ENCODE peak calls at places on chromosomes 5 and 9, in seven cellular contexts. H is Peyer's patch; D is AG04450; C is A549; R is AG09309; T is heart left ventricle; J is CD4-positive, alpha-beta T cell. Z is an unnamed sample.

GRCh38 chr9:120901704-120902103 is 24.7 kb upstream of the PHF19 start:
- DNase-seq in H (no peak), D (no peak), C (no peak), R (no peak), T (no peak), J (no peak), Z (no peak)

GRCh38 chr9:18163146-18163545 is 310.8 kb upstream of the ADAMTSL1 start:
- DNase-seq in H (no peak), D (no peak), C (no peak), R (no peak), T (no peak), J (no peak), Z (no peak)

GRCh38 chr5:766666-767431 is 17.7 kb downstream of the ZDHHC11B start:
- DNase-seq in H (peak; percentile 44), D (no peak), C (no peak), R (no peak), T (peak; percentile 13), J (no peak), Z (no peak)

GRCh38 chr5:142938201-142938600 is 168.0 kb downstream of the ARHGAP26 start:
- DNase-seq in H (no peak), D (no peak), C (no peak), R (no peak), T (no peak), J (no peak), Z (no peak)

GRCh38 chr9:115672477-115673316 is 480.9 kb upstream of the PAPPA start:
- DNase-seq in H (no peak), D (peak; percentile 96), C (peak; percentile 96), R (peak; percentile 95), T (peak; percentile 9), J (no peak), Z (no peak)

GRCh38 chr5:104764197-104764596 is 1201.6 kb upstream of the NUDT12 start:
- DNase-seq in H (no peak), D (no peak), C (no peak), R (no peak), T (no peak), J (no peak), Z (no peak)

GRCh38 chr5:100668511-100668910 is 133.3 kb downstream of the FAM174A start:
- DNase-seq in H (no peak), D (no peak), C (no peak), R (no peak), T (no peak), J (no peak), Z (no peak)

GRCh38 chr5:116612431-116612830 is 37.8 kb upstream of the SEMA6A start:
- DNase-seq in H (no peak), D (no peak), C (no peak), R (no peak), T (no peak), J (no peak), Z (no peak)

GRCh38 chr5:35811108-35811741 is 45.5 kb upstream of the IL7R start:
- DNase-seq in H (peak; percentile 59), D (no peak), C (no peak), R (no peak), T (no peak), J (no peak), Z (no peak)

GRCh38 chr9:133576591-133577462 is 32.4 kb downstream of the FAM163B start:
- DNase-seq in H (no peak), D (no peak), C (no peak), R (no peak), T (peak; percentile 54), J (no peak), Z (no peak)

GRCh38 chr9:106976772-106977171 is 113.8 kb downstream of the ZNF462 start:
- DNase-seq in H (no peak), D (no peak), C (no peak), R (no peak), T (no peak), J (no peak), Z (no peak)

GRCh38 chr9:131707050-131707449 is 32.8 kb downstream of the RAPGEF1 start:
- DNase-seq in H (no peak), D (no peak), C (no peak), R (no peak), T (no peak), J (no peak), Z (no peak)

GRCh38 chr9:121662896-121663580 is 11.6 kb downstream of the DAB2IP start:
- DNase-seq in H (no peak), D (no peak), C (no peak), R (no peak), T (no peak), J (no peak), Z (no peak)

GRCh38 chr9:37200572-37201005 is 80.2 kb downstream of the ZCCHC7 start:
- DNase-seq in H (no peak), D (no peak), C (no peak), R (peak; percentile 17), T (no peak), J (no peak), Z (no peak)

GRCh38 chr9:33167949-33168535 is 906 bp upstream of the B4GALT1 start:
- DNase-seq in H (peak; percentile 65), D (no peak), C (no peak), R (no peak), T (no peak), J (no peak), Z (no peak)

GRCh38 chr5:32388429-32389111 is 56.0 kb downstream of the ZFR start:
- DNase-seq in H (no peak), D (peak; percentile 13), C (no peak), R (peak; percentile 14), T (no peak), J (no peak), Z (no peak)

GRCh38 chr5:124730381-124730780 is 16.1 kb downstream of the ZNF608 start:
- DNase-seq in H (no peak), D (no peak), C (no peak), R (no peak), T (no peak), J (no peak), Z (no peak)

GRCh38 chr9:19283108-19283710 is 52.7 kb downstream of the DENND4C start:
- DNase-seq in H (no peak), D (no peak), C (no peak), R (no peak), T (no peak), J (no peak), Z (no peak)

GRCh38 chr9:14278291-14278721 is 35.6 kb downstream of the NFIB start:
- DNase-seq in H (no peak), D (no peak), C (no peak), R (no peak), T (no peak), J (no peak), Z (no peak)

GRCh38 chr5:31976161-31976560 is 198.0 kb downstream of the GOLPH3 start:
- DNase-seq in H (no peak), D (no peak), C (no peak), R (no peak), T (no peak), J (no peak), Z (no peak)

GRCh38 chr5:14806452-14806851 is 65.1 kb downstream of the ANKH start:
- DNase-seq in H (peak; percentile 50), D (peak; percentile 26), C (no peak), R (peak; percentile 90), T (peak; percentile 75), J (no peak), Z (no peak)

GRCh38 chr9:75175395-75175794 is 87.1 kb downstream of the OSTF1 start:
- DNase-seq in H (no peak), D (no peak), C (no peak), R (no peak), T (no peak), J (no peak), Z (no peak)

GRCh38 chr5:143051244-143052058 is 281.3 kb downstream of the ARHGAP26 start:
- DNase-seq in H (no peak), D (peak; percentile 61), C (no peak), R (peak; percentile 84), T (peak; percentile 45), J (no peak), Z (no peak)

GRCh38 chr5:123664961-123665360 is 153.0 kb downstream of the CSNK1G3 start:
- DNase-seq in H (no peak), D (no peak), C (no peak), R (no peak), T (no peak), J (no peak), Z (no peak)

GRCh38 chr5:123670981-123671557 is 159.1 kb downstream of the CSNK1G3 start:
- DNase-seq in H (peak; percentile 76), D (peak; percentile 7), C (peak; percentile 47), R (no peak), T (peak; percentile 37), J (peak; percentile 2), Z (no peak)

GRCh38 chr5:123665822-123666371 is 153.9 kb downstream of the CSNK1G3 start:
- DNase-seq in H (no peak), D (no peak), C (peak; percentile 16), R (no peak), T (no peak), J (no peak), Z (no peak)
- TF ChIP-seq CTCF in H (no peak), D (no peak), C (no peak), R (no peak), T (no peak), J (no peak), Z (no peak)

GRCh38 chr5:135271533-135272310 is 127.3 kb downstream of the MACROH2A1 start:
- DNase-seq in H (no peak), D (no peak), C (no peak), R (peak; percentile 45), T (no peak), J (no peak), Z (no peak)

GRCh38 chr5:135273212-135273611 is 125.8 kb downstream of the MACROH2A1 start:
- DNase-seq in H (no peak), D (no peak), C (no peak), R (no peak), T (no peak), J (no peak), Z (no peak)

GRCh38 chr5:135272311-135272805 is 126.7 kb downstream of the MACROH2A1 start:
- DNase-seq in H (no peak), D (no peak), C (no peak), R (no peak), T (no peak), J (no peak), Z (no peak)

GRCh38 chr5:135279328-135279727 is 119.7 kb downstream of the MACROH2A1 start:
- DNase-seq in H (no peak), D (no peak), C (no peak), R (no peak), T (no peak), J (no peak), Z (no peak)

DNA sequence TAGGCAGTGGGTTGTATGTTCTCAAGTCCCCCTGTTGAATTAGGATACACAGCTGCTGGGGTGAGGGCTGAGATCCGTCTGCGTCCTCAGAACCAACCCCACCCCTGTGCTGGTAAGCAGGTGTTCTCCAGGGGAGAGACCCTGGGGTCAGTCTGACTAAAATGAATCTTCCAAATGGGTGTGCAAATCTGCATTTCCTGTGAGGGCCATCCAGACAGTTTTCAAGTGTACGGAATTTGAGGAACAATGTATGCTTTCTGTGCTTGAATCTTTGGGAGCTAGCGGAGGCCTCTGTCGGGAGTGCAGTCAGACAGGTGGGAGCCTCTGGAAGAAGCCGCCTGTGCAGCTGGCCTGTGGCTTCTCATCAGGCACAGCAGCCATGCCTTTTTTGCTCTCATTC is 122.9 kb downstream of the MACROH2A1 start:
- DNase-seq in H (no peak), D (no peak), C (no peak), R (no peak), T (no peak), J (no peak), Z (no peak)
- TF ChIP-seq CTCF in H (no peak), D (no peak), C (no peak), R (no peak), T (no peak), J (no peak), Z (no peak)

GRCh38 chr5:9166202-9167147 is 379.4 kb downstream of the SEMA5A start:
- DNase-seq in H (no peak), D (no peak), C (no peak), R (no peak), T (no peak), J (no peak), Z (no peak)
- TF ChIP-seq CTCF in H (no peak), D (no peak), C (no peak), R (no peak), T (no peak), J (no peak), Z (no peak)

GRCh38 chr5:171342362-171343111 is 33.5 kb downstream of the TLX3 start:
- DNase-seq in H (peak; percentile 66), D (peak; percentile 32), C (peak; percentile 76), R (peak; percentile 33), T (peak; percentile 14), J (no peak), Z (no peak)
- TF ChIP-seq CTCF in H (no peak), D (peak; percentile 76), C (peak; percentile 84), R (peak; percentile 78), T (peak; percentile 47), J (peak; percentile 31), Z (peak; percentile 61)